ENCODE peak calls at places on chromosomes 7 and 10, in five cellular contexts. E is K562, Q is transverse colon, F is heart left ventricle, U is suprapubic skin. C is an unnamed sample.
A peak's percentile ranks its signal among the peaks of the same experiment; 100 is the strongest.

GRCh38 chr10:129545257-129545656 is 78.2 kb downstream of the MGMT start:
- DNase-seq in E (no peak), Q (no peak), U (no peak), F (no peak), C (no peak)

GRCh38 chr10:97969538-97969937 is 60.9 kb downstream of the CRTAC1 start:
- DNase-seq in E (peak; percentile 2), U (no peak), Q (no peak), F (no peak), C (no peak)

GRCh38 chr10:71924771-71925170 is 39.4 kb upstream of the CHST3 start:
- DNase-seq in E (no peak), F (no peak), U (no peak), Q (no peak), C (no peak)

GRCh38 chr7:135886334-135887132 is 90.6 kb downstream of the MTPN start:
- DNase-seq in U (no peak), E (no peak), F (no peak), Q (no peak), C (no peak)

GRCh38 chr7:82559203-82559805 is 115.7 kb upstream of the CACNA2D1 start:
- DNase-seq in U (no peak), E (no peak), F (no peak), Q (peak; percentile 12), C (no peak)

GRCh38 chr7:29281782-29282541 is 87.4 kb downstream of the CHN2 start:
- DNase-seq in Q (no peak), U (no peak), F (peak; percentile 52), E (peak; percentile 12), C (no peak)

GRCh38 chr10:24208661-24209420 is at the start of gene KIAA1217:
- DNase-seq in F (peak; percentile 40), U (no peak), Q (peak; percentile 51), E (no peak), C (peak; percentile 26)

GRCh38 chr10:13759167-13759566 is 172.4 kb downstream of the PRPF18 start:
- DNase-seq in Q (no peak), F (no peak), U (no peak), E (no peak), C (no peak)

GRCh38 chr10:88130912-88131311 is 267.5 kb downstream of the PTEN start:
- DNase-seq in F (no peak), Q (no peak), U (no peak), E (no peak), C (no peak)

GRCh38 chr7:66554326-66554725 is 74.4 kb upstream of the KCTD7 start:
- DNase-seq in F (no peak), Q (no peak), E (no peak), U (no peak), C (no peak)

GRCh38 chr7:135291809-135292253 is 58.2 kb downstream of the STRA8 start:
- DNase-seq in E (no peak), Q (no peak), F (no peak), U (no peak), C (no peak)

GRCh38 chr7:936131-937054 is 18.1 kb downstream of the ADAP1 start:
- DNase-seq in E (no peak), Q (peak; percentile 10), F (no peak), U (no peak), C (no peak)

GRCh38 chr7:50356945-50357268 is 52.4 kb downstream of the IKZF1 start:
- DNase-seq in U (no peak), Q (no peak), F (no peak), E (no peak), C (no peak)

GRCh38 chr10:78717200-78717599 is 351.6 kb upstream of the ZMIZ1 start:
- DNase-seq in U (no peak), Q (peak; percentile 15), E (no peak), F (peak; percentile 23), C (no peak)

GRCh38 chr7:71846160-71846559 is 566.0 kb downstream of the CALN1 start:
- DNase-seq in E (peak; percentile 21), Q (no peak), U (no peak), F (no peak), C (no peak)

GRCh38 chr7:35776686-35777085 is 24.2 kb upstream of the SEPTIN7 start:
- DNase-seq in F (no peak), Q (no peak), E (no peak), U (no peak), C (no peak)

GRCh38 chr10:99234067-99234738 is 1.4 kb downstream of the HPSE2 start:
- DNase-seq in E (peak; percentile 7), Q (peak; percentile 50), F (peak; percentile 25), U (peak; percentile 82), C (peak; percentile 33)

GRCh38 chr10:110755781-110756180 is 111.6 kb downstream of the RBM20 start:
- DNase-seq in E (no peak), F (no peak), U (no peak), Q (no peak), C (no peak)

GRCh38 chr10:86443069-86443468 is 76.5 kb upstream of the GRID1 start:
- DNase-seq in U (no peak), E (no peak), F (no peak), Q (no peak), C (no peak)

GRCh38 chr10:58950618-58951017 is 225.8 kb upstream of the PHYHIPL start:
- DNase-seq in Q (no peak), E (no peak), U (no peak), F (no peak), C (no peak)

GRCh38 chr10:115898242-115898641 is 374.8 kb downstream of the GFRA1 start:
- DNase-seq in E (no peak), Q (no peak), F (no peak), U (no peak), C (no peak)

GRCh38 chr7:106535234-106536026 is 125.5 kb downstream of the CCDC71L start:
- DNase-seq in U (no peak), E (no peak), Q (no peak), F (no peak), C (no peak)

GRCh38 chr10:43238462-43238861 is 28.4 kb downstream of the RASGEF1A start:
- DNase-seq in E (no peak), Q (peak; percentile 1), U (no peak), F (peak; percentile 2), C (no peak)

GRCh38 chr7:64868469-64868868 is 34.6 kb upstream of the ZNF273 start:
- DNase-seq in Q (no peak), F (no peak), U (no peak), E (no peak), C (peak; percentile 1)

GRCh38 chr7:142298009-142298408 is 40.2 kb upstream of the PRSS58 start:
- DNase-seq in U (no peak), E (peak; percentile 33), F (no peak), Q (no peak), C (no peak)
- H3K4me1 ChIP-seq in U (no peaks in the 10 kb centered on the region), E (no peaks in the 10 kb centered on the region), F (no peaks in the 10 kb centered on the region), Q (no peaks in the 10 kb centered on the region), C (no peaks in the 10 kb centered on the region)

DNA sequence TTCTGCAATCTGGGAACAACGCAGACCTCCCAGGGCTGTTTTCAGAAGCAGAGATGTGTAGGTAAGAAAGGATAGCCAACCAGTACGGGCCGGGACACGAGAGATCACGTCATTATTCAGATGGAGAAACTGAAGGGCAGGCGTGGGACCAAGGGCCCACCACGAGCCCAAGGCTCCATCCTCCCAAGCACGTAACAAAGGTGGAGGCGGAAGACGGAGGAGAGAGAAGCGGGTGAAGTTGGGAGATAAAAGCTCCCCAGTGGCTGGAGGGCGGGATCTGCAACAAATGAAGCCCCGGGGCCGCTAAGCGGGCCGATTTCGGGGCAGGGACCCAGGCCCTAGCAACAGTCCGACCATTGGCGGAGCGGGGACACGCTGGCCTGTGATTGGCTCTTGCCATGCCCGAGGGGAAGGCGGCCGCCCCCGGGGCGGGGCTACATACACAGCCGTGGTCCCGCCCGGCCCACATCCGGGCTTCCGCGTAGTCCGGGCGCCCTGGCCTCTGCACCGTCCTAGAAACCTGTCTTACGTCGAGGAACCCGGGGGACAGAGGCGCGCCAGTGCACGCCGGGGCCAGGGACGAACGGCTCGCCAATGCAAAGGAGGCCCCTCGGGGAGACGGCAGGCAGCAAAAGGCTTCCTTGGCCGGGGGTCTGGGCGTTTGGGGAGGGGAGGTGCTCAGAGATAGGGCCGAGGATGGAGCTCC is 15.5 kb downstream of the HSPB1 start:
- DNase-seq in Q (peak; percentile 98), F (peak; percentile 98), E (peak; percentile 100), U (peak; percentile 98), C (peak; percentile 92)
- TF ChIP-seq POLR2A in Q (peak; percentile 96), F (peak; percentile 92), E (peak; percentile 72), U (peak; percentile 59), C (peak; percentile 87)

DNA sequence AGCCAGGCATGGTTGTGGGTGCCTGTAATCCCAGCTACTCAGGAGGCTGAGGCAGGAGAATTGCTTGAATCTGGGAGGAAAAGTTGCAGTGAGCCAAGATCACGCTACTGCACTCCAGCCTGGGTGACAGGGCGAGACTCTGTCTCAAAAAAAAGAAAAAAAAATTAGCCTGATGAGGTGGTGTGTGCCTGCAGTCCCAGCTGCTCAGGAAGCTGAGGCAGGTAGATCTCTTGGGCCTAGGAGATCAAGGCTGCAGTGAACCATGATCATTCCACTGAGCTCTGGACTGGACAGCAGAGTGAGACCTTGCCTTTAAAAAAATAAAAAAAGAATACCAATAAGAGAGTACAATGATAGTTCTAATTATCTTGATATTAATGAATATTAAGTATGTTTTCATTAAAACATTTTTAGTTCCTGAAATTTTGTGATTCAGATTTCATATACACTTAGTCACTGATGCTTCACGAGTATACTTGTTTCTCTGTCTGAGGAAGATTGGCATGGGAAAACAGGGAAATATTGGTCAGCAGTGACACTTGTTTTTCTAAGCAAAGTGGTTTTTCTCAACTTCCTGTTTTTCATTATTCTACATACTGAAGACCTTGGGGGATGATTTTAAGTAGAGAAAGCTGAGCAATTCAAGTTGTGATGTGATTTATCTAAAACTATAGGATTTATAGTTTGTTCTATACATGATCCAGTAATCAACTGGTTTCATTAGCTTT is 76.8 kb downstream of the ADK start:
- DNase-seq in F (no peak), U (no peak), E (no peak), Q (no peak), C (no peak)
- H3K4me1 ChIP-seq in F (no peaks in the 10 kb centered on the region), U (peaks cover 6% of the 10 kb centered on the region), E (peaks cover 5% of the 10 kb centered on the region), Q (no peaks in the 10 kb centered on the region), C (no peaks in the 10 kb centered on the region)

GRCh38 chr7:127251458-127252379 is 1.0 kb downstream of the GRM8 start:
- DNase-seq in F (no peak), Q (peak; percentile 48), E (no peak), U (no peak), C (no peak)

GRCh38 chr7:127254163-127254684 is 1.5 kb upstream of the GRM8 start:
- DNase-seq in U (no peak), Q (no peak), F (no peak), E (no peak), C (no peak)

GRCh38 chr7:127252380-127252718 is 392 bp downstream of the GRM8 start:
- DNase-seq in Q (no peak), E (no peak), F (no peak), U (no peak), C (no peak)

GRCh38 chr7:127252736-127253288 is at the start of gene GRM8:
- DNase-seq in U (no peak), E (peak; percentile 55), Q (peak; percentile 47), F (peak; percentile 14), C (peak; percentile 15)

DNA sequence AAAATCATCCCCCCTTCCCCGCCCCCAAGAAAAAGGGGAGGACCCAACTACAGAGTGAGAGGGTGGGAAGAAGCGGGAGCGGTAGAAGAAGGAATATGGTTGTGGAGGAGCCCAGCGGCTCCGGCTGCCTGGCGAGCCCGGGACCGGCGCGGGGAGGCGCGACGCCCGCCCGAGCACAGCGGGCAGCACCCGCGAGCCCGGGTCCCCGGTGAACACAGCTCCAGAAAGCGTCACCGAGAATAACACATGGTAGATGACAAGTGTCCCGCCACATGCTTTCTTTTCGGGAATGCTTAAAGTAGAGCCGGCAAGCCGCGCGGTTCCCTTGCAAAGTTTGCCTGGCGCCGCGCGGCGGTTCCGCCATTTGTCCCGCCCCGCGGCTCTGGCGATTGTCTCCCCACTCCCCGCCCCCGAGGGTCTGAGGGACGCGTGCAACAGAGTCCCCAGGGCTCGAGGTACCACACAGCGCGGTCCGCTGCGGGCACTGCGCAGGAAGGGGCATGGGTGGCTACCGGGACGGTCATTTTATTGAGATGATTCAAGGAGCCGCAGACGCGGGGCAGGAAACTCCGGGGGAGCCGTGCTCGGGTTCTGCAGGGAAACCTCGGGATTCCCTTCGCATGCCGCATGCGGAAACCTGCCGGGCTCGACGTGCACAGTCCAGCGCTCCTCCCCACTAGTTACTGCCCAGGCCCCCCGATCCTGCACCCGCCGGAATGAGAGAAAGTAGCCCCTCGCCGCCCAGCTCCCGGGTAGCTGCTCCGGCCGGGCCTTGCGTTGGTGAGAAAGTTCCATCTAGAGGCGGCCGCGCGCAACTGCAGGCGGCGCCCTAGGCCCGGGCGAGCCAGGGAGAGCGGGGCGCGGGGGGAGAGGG is 785 bp upstream of the GRM8 start:
- DNase-seq in Q (peak; percentile 77), U (peak; percentile 86), E (peak; percentile 84), F (peak; percentile 46), C (peak; percentile 46)
- TF ChIP-seq POLR2A in Q (no peak), U (no peak), E (no peak), F (no peak), C (no peak)